ENCODE peak calls at places on chromosomes 5 and 9, in seven cellular contexts. N is tibial nerve, M is fibroblast of mammary gland, Z is IMR-90, S is heart left ventricle, D is lower lobe of right lung, T is progenitor cell of endocrine pancreas. I is an unnamed sample.

GRCh38 chr5:95283761-95284511 is 958 bp downstream of the MCTP1 start:
- DNase-seq in N (no peak), M (no peak), Z (no peak), S (peak; percentile 33), D (peak; percentile 72), T (peak; percentile 53), I (peak; percentile 65)

GRCh38 chr5:132010645-132011560 is 555 bp downstream of the ACSL6 start:
- DNase-seq in N (no peak), M (no peak), Z (no peak), S (no peak), D (peak; percentile 50), T (no peak), I (no peak)

GRCh38 chr5:113214606-113215323 is 220.0 kb downstream of the TSSK1B start:
- DNase-seq in N (no peak), M (no peak), Z (no peak), S (no peak), D (no peak), T (no peak), I (no peak)

GRCh38 chr5:111869681-111870080 is 112.7 kb upstream of the NREP start:
- DNase-seq in N (no peak), M (peak; percentile 54), Z (peak; percentile 68), S (no peak), D (no peak), T (no peak), I (no peak)

GRCh38 chr9:107809859-107810492 is 320.4 kb upstream of the KLF4 start:
- DNase-seq in N (no peak), M (no peak), Z (peak; percentile 68), S (no peak), D (no peak), T (no peak), I (no peak)

GRCh38 chr9:117868594-117868993 is 164.4 kb downstream of the TLR4 start:
- DNase-seq in N (no peak), M (no peak), Z (no peak), S (no peak), D (no peak), T (no peak), I (no peak)

GRCh38 chr9:34995288-34996060 is 5.9 kb downstream of the DNAJB5 start:
- DNase-seq in N (no peak), M (peak; percentile 80), Z (peak; percentile 55), S (no peak), D (no peak), T (no peak), I (no peak)

GRCh38 chr5:57889558-57889957 is 406.9 kb upstream of the ACTBL2 start:
- DNase-seq in N (no peak), M (peak; percentile 46), Z (peak; percentile 83), S (no peak), D (no peak), T (no peak), I (peak; percentile 8)

GRCh38 chr9:4333787-4334186 is 33.9 kb upstream of the GLIS3 start:
- DNase-seq in N (no peak), M (no peak), Z (no peak), S (no peak), D (no peak), T (no peak), I (no peak)

GRCh38 chr5:10741661-10742060 is 19.4 kb downstream of the DAP start:
- DNase-seq in N (no peak), M (no peak), Z (no peak), S (no peak), D (no peak), T (no peak), I (no peak)

GRCh38 chr9:14153310-14153720 is 160.6 kb downstream of the NFIB start:
- DNase-seq in N (no peak), M (peak; percentile 57), Z (no peak), S (no peak), D (no peak), T (no peak), I (no peak)

GRCh38 chr9:88011005-88011766 is 36.9 kb upstream of the CDK20 start:
- DNase-seq in N (no peak), M (peak; percentile 24), Z (peak; percentile 15), S (no peak), D (no peak), T (no peak), I (no peak)

GRCh38 chr9:130892503-130893249 is 3.9 kb downstream of the QRFP start:
- DNase-seq in N (no peak), M (no peak), Z (no peak), S (no peak), D (no peak), T (no peak), I (no peak)

GRCh38 chr5:32785639-32786216 is 74.6 kb downstream of the NPR3 start:
- DNase-seq in N (no peak), M (peak; percentile 58), Z (no peak), S (no peak), D (no peak), T (no peak), I (no peak)

GRCh38 chr9:68447611-68448010 is 91.2 kb downstream of the PGM5 start:
- DNase-seq in N (no peak), M (no peak), Z (no peak), S (no peak), D (no peak), T (no peak), I (no peak)

GRCh38 chr5:139402561-139403158 is 1.2 kb downstream of the SPATA24 start:
- DNase-seq in N (no peak), M (no peak), Z (no peak), S (no peak), D (no peak), T (no peak), I (no peak)

GRCh38 chr9:95008151-95008771 is 281.8 kb downstream of the AOPEP start:
- DNase-seq in N (no peak), M (no peak), Z (no peak), S (no peak), D (peak; percentile 53), T (no peak), I (peak; percentile 40)

GRCh38 chr9:121620777-121621437 is 30.5 kb upstream of the DAB2IP start:
- DNase-seq in N (no peak), M (peak; percentile 22), Z (no peak), S (no peak), D (no peak), T (no peak), I (no peak)

GRCh38 chr9:115396071-115396529 is 278.1 kb upstream of the TNC start:
- DNase-seq in N (no peak), M (no peak), Z (peak; percentile 25), S (no peak), D (no peak), T (no peak), I (no peak)

GRCh38 chr5:169171495-169171894 is 129.4 kb downstream of the SLIT3 start:
- DNase-seq in N (no peak), M (no peak), Z (no peak), S (no peak), D (no peak), T (no peak), I (no peak)

GRCh38 chr9:98121096-98121495 is 2.1 kb upstream of the TRIM14 start:
- DNase-seq in N (no peak), M (peak; percentile 22), Z (no peak), S (no peak), D (no peak), T (no peak), I (no peak)

GRCh38 chr5:1224631-1225030 is 550 bp upstream of the SLC6A18 start:
- DNase-seq in N (no peak), M (no peak), Z (no peak), S (no peak), D (no peak), T (no peak), I (no peak)

GRCh38 chr5:1226839-1227238 is 1.7 kb downstream of the SLC6A18 start:
- DNase-seq in N (no peak), M (no peak), Z (no peak), S (no peak), D (no peak), T (no peak), I (no peak)

GRCh38 chr5:1227669-1228068 is 2.5 kb downstream of the SLC6A18 start:
- DNase-seq in N (no peak), M (peak; percentile 13), Z (peak; percentile 5), S (no peak), D (no peak), T (no peak), I (peak; percentile 82)

GRCh38 chr5:1225081-1225480 is at the start of gene SLC6A18:
- DNase-seq in N (no peak), M (no peak), Z (no peak), S (no peak), D (no peak), T (no peak), I (no peak)

DNA sequence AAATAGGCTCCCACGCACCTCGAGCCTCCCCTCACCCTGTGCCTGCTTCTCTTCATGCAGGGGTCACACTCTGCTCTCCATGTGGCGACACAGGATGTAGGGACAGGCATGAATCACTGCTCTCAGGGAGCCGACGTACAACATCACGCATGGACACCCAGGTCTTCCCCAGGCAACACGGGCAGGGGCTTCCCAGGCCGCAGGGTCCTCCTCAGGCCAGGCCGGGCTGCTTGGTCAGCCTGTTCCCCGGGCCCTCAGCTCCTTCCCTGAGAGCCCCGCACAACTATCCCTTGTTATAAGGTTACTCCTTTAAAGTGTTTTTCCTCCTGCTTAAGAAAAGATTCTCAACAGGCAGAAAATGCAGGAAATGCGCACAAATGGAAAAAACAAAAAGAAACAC is 1.1 kb downstream of the SLC6A18 start:
- DNase-seq in N (no peak), M (no peak), Z (no peak), S (no peak), D (no peak), T (no peak), I (peak; percentile 35)
- TF ChIP-seq CTCF in N (no peak), M (no peak), Z (no peak), S (no peak), D (no peak), T (no peak), I (no peak)

GRCh38 chr5:177300236-177300880 is 3.2 kb downstream of the RAB24 start:
- DNase-seq in N (no peak), M (peak; percentile 69), Z (peak; percentile 80), S (peak; percentile 74), D (peak; percentile 77), T (no peak), I (peak; percentile 38)
- TF ChIP-seq CTCF in N (peak; percentile 10), M (peak; percentile 30), Z (peak; percentile 28), S (no peak), D (no peak), T (no peak), I (no peak)

DNA sequence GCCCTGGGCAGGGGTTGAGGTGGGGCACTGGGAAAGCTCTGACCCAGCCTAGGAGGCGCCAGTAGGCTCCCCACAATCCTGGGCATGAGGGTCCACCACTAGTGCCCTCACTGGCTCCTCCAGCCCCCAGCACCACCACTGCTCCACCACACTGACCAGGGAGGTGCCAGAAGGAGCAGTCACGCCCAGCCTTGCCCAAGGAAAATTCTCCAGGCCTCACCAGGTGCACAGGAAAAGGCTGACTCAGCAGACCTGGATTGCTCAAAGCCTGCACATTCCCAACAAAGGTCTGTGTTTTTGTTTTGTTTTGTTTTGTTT is 62.9 kb downstream of the ZNF354C start:
- DNase-seq in N (no peak), M (no peak), Z (no peak), S (no peak), D (peak; percentile 16), T (no peak), I (no peak)
- TF ChIP-seq CTCF in N (no peak), M (no peak), Z (no peak), S (no peak), D (no peak), T (no peak), I (no peak)

DNA sequence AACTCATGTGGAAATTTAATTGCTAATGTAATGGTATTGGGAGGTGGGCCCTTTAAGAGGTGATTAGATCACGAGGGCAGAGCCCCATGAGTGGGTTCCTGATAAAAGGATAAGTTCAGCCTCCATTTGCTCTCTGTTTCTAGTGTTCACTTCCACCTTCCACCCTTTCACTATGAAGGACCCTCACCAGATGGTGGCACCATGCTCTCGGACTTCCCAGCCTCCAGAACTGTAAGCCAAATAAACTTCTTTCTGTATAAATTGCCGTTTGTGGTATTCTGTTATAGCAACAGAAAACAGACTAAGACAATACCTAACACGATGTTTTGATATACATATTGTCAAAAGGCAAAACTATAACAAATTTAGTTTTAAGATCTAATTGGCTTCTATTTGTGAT is 166.2 kb downstream of the DEPDC1B start:
- DNase-seq in N (no peak), M (no peak), Z (no peak), S (no peak), D (no peak), T (no peak), I (no peak)
- TF ChIP-seq CTCF in N (no peak), M (no peak), Z (no peak), S (no peak), D (no peak), T (no peak), I (no peak)

I was measured in nephron progenitor cell.